ENCODE peak calls at places on chromosomes 5 and 9, in four cellular contexts. One of them, this sample, is unnamed. For H3K9me3, the result is how much of the 10 kb centered on the place peaks cover.

GRCh38 chr5:83184534-83184933 is 107.2 kb downstream of the XRCC4 start:
- DNase-seq in endothelial cell of umbilical vein: no peak
- DNase-seq in spleen: no peak
- DNase-seq in heart left ventricle: no peak
- DNase-seq in this sample: no peak

GRCh38 chr5:97267767-97268166 is 84.7 kb upstream of the RIOK2 start:
- DNase-seq in endothelial cell of umbilical vein: no peak
- DNase-seq in spleen: no peak
- DNase-seq in heart left ventricle: no peak
- DNase-seq in this sample: no peak

GRCh38 chr9:96604005-96604320 is 15.7 kb downstream of the CDC14B start:
- DNase-seq in endothelial cell of umbilical vein: no peak
- DNase-seq in spleen: no peak
- DNase-seq in heart left ventricle: peak
- DNase-seq in this sample: peak

GRCh38 chr9:126451316-126451885 is 124.8 kb downstream of the MVB12B start:
- DNase-seq in endothelial cell of umbilical vein: no peak
- DNase-seq in spleen: peak
- DNase-seq in heart left ventricle: no peak
- DNase-seq in this sample: no peak

GRCh38 chr5:110377411-110378392 is 348.8 kb downstream of the TMEM232 start:
- DNase-seq in endothelial cell of umbilical vein: no peak
- DNase-seq in spleen: no peak
- DNase-seq in heart left ventricle: no peak
- DNase-seq in this sample: no peak

GRCh38 chr5:104179057-104179456 is 616.5 kb upstream of the NUDT12 start:
- DNase-seq in endothelial cell of umbilical vein: peak
- DNase-seq in spleen: no peak
- DNase-seq in heart left ventricle: no peak
- DNase-seq in this sample: no peak

GRCh38 chr5:80140496-80140895 is 105.3 kb downstream of the THBS4 start:
- DNase-seq in endothelial cell of umbilical vein: no peak
- DNase-seq in spleen: no peak
- DNase-seq in heart left ventricle: no peak
- DNase-seq in this sample: no peak

GRCh38 chr5:150517272-150518152 is 9.6 kb downstream of the NDST1 start:
- DNase-seq in endothelial cell of umbilical vein: peak
- DNase-seq in spleen: no peak
- DNase-seq in heart left ventricle: peak
- DNase-seq in this sample: no peak

GRCh38 chr5:57749396-57749795 is 266.8 kb upstream of the ACTBL2 start:
- DNase-seq in endothelial cell of umbilical vein: no peak
- DNase-seq in spleen: no peak
- DNase-seq in heart left ventricle: no peak
- DNase-seq in this sample: no peak

DNA sequence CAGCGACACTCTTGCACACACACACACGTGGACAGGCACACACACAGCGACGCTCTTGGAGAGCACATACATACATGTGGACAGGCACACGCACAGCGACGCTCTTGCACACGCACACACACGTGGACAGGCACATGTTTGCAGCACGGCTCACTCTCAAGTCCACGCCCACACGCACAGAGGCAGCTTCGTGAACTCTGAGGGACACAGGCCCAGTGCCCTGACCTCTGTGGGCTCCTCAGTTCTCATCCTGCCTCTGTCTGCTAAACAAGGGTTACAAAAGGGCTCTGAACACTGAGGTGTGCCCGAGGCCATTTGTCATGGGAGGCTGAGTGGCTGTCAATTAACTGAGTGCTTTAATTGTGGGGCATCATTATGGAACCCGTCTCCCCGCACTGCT is 558.8 kb upstream of the ADAMTS16 start:
- DNase-seq in endothelial cell of umbilical vein: no peak
- DNase-seq in spleen: peak
- DNase-seq in heart left ventricle: no peak
- DNase-seq in this sample: no peak
- H3K9me3 ChIP-seq in endothelial cell of umbilical vein: under half
- H3K9me3 ChIP-seq in spleen: under half
- H3K9me3 ChIP-seq in heart left ventricle: under half
- H3K9me3 ChIP-seq in this sample: under half

DNA sequence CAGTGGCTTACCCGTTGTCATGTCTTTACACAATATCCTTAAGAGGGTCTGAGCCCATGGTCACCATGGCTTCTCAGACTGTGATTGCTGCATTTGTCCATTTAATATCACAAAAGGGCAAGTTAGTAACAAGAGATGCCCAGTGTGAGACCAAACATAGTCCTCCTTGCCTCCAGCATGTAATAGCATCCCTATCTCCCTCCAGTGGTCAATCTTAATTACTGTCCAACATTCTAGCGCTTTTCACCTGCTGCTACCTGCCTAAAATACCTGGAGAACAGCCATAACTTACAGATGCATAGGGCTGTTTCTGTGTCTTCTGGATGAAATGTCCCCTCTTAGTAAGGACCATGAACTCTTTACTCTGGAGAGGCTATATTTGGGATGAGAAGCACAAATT is 267.2 kb upstream of the DAB2 start:
- DNase-seq in endothelial cell of umbilical vein: peak
- DNase-seq in spleen: no peak
- DNase-seq in heart left ventricle: no peak
- DNase-seq in this sample: no peak
- TF ChIP-seq CTCF in endothelial cell of umbilical vein: peak
- TF ChIP-seq CTCF in spleen: no peak
- TF ChIP-seq CTCF in heart left ventricle: no peak
- TF ChIP-seq CTCF in this sample: no peak

DNA sequence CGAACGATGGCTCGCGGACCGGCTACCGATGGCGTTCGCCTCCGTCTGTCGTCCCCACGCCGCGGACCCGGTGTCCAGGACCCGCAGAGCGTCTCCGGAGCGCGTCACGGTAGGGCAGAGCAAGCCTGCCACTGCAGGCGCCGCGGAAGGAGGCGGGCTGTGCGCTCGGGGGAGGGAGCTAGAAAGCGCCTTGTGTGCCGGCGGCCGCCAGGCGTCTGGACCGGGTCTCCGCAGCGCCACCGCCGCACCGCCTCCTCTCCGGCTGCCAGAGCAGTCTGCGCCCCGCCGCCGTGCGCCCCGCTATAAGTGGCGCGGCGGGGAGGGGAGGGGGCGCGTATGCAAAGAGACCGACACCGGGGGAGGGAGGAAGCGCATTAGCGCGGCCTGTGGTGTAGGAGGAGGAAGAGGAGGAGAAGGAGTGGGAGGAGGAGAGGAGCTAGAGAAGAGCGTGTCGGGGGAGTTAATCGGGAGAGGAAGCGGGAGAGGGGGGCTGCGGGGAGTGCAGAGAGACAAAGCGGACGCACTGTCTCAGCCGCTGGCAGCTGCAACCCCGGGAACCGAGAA is at the start of gene ENC1:
- DNase-seq in endothelial cell of umbilical vein: peak
- DNase-seq in spleen: peak
- DNase-seq in heart left ventricle: peak
- DNase-seq in this sample: peak
- TF ChIP-seq POLR2A in endothelial cell of umbilical vein: peak
- TF ChIP-seq POLR2A in spleen: peak
- TF ChIP-seq POLR2A in heart left ventricle: peak
- TF ChIP-seq POLR2A in this sample: peak

GRCh38 chr5:101091902-101092301 is 188.8 kb upstream of the ST8SIA4 start:
- DNase-seq in endothelial cell of umbilical vein: no peak
- DNase-seq in spleen: no peak
- DNase-seq in heart left ventricle: no peak
- DNase-seq in this sample: no peak
- H3K9me3 ChIP-seq in endothelial cell of umbilical vein: under half
- H3K9me3 ChIP-seq in spleen: under half
- H3K9me3 ChIP-seq in heart left ventricle: under half
- H3K9me3 ChIP-seq in this sample: under half

GRCh38 chr5:156918311-156918845 is 44.6 kb downstream of the TIMD4 start:
- DNase-seq in endothelial cell of umbilical vein: no peak
- DNase-seq in spleen: no peak
- DNase-seq in heart left ventricle: no peak
- DNase-seq in this sample: no peak

GRCh38 chr5:156920861-156921431 is 42.1 kb downstream of the TIMD4 start:
- DNase-seq in endothelial cell of umbilical vein: no peak
- DNase-seq in spleen: no peak
- DNase-seq in heart left ventricle: no peak
- DNase-seq in this sample: no peak

GRCh38 chr5:156922207-156922792 is 40.7 kb downstream of the TIMD4 start:
- DNase-seq in endothelial cell of umbilical vein: no peak
- DNase-seq in spleen: no peak
- DNase-seq in heart left ventricle: no peak
- DNase-seq in this sample: no peak

GRCh38 chr5:156914371-156914737 is 48.7 kb downstream of the TIMD4 start:
- DNase-seq in endothelial cell of umbilical vein: no peak
- DNase-seq in spleen: no peak
- DNase-seq in heart left ventricle: no peak
- DNase-seq in this sample: no peak

DNA sequence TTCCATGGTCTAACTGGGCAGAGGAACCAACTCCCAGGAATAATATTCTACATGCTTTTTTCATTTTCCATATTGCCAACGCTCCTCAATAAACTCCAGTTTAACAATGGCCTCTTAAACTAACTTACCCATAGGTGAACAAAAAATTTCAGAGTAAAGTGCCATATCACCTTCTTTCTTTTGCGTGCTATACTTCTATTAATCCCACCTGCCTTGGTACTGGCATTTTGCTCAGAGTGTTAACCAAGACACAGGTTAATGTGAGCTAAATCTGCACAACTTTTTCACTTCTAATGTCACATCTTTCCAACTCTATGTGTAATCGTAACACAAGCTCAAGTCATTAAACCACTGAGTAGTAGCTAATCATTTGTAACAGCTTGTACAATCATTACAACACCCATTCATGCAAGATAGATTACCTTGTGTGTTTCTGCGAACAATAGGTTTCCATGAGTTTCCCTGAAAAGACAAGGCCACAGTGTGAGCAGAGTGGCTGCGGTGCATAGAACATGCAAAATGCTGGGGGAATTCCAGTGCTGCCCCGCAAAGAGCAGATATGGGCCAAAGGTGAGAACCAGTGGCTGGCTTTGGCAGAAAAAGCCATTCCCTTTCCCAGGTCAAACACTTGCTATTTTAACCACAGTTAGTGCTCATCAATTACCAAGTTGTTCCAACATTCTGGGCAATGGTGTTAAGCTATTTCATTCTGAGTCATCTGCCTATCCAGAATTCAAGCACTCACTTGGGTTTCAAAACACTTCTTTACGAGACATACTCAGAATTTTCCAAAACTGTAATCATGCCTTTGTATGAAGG is 42.8 kb downstream of the TIMD4 start:
- DNase-seq in endothelial cell of umbilical vein: no peak
- DNase-seq in spleen: no peak
- DNase-seq in heart left ventricle: no peak
- DNase-seq in this sample: no peak
- TF ChIP-seq CTCF in endothelial cell of umbilical vein: no peak
- TF ChIP-seq CTCF in spleen: no peak
- TF ChIP-seq CTCF in heart left ventricle: no peak
- TF ChIP-seq CTCF in this sample: no peak

GRCh38 chr9:121121582-121122087 is 46.9 kb downstream of the CNTRL start:
- DNase-seq in endothelial cell of umbilical vein: peak
- DNase-seq in spleen: peak
- DNase-seq in heart left ventricle: peak
- DNase-seq in this sample: peak
- TF ChIP-seq POLR2A in endothelial cell of umbilical vein: peak
- TF ChIP-seq POLR2A in spleen: no peak
- TF ChIP-seq POLR2A in heart left ventricle: peak
- TF ChIP-seq POLR2A in this sample: peak

GRCh38 chr9:40928803-40929487 is 199.5 kb downstream of the FOXD4L6 start:
- DNase-seq in endothelial cell of umbilical vein: no peak
- DNase-seq in spleen: no peak
- DNase-seq in heart left ventricle: no peak
- DNase-seq in this sample: no peak
- H3K9me3 ChIP-seq in endothelial cell of umbilical vein: under half
- H3K9me3 ChIP-seq in spleen: half or more
- H3K9me3 ChIP-seq in heart left ventricle: under half
- H3K9me3 ChIP-seq in this sample: under half

DNA sequence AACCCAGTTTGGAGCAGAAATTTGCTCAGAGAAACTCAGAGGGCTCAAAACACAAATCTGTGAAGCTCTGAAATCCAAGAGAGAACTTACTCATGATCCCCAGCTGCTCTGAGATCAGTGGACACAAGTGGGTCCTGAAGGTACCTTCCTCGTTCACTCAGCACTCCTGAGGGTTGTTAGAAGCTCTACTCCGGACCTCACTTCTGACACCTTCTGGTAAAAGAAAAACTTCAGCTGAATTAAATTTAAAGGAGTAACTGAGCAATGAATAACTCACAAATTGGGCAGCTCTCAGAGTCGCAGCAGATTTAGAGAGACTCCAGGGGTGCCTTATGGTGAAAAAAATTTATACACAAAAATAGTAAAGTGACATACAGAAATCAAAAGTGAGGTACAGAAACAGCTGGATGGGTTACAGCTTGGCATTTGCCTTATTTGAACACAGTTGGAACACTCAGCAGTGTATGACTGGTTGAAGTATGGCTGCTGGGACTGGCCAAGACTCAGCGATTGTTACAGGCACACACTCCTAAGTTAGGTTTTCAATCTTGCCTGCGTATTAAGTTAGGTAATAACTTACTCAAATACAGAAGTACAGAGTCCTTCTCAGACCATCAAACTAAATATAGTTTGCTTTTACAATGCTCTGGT is 32.5 kb downstream of the INSL4 start:
- DNase-seq in endothelial cell of umbilical vein: peak
- DNase-seq in spleen: no peak
- DNase-seq in heart left ventricle: no peak
- DNase-seq in this sample: no peak
- TF ChIP-seq CTCF in endothelial cell of umbilical vein: no peak
- TF ChIP-seq CTCF in spleen: no peak
- TF ChIP-seq CTCF in heart left ventricle: no peak
- TF ChIP-seq CTCF in this sample: no peak

This sample was measured in sigmoid colon.